ENCODE peak calls at places on chromosomes 6 and 20, in five cellular contexts. Y, W, M, E and P are unnamed samples.

GRCh38 chr6:74491844-74492374 is 713.9 kb downstream of the COL12A1 start:
- DNase-seq in Y (no peak), W (no peak), M (no peak), E (no peak), P (no peak)

GRCh38 chr6:97586344-97586743 is 303.3 kb upstream of the MMS22L start:
- DNase-seq in Y (no peak), W (no peak), M (peak), E (peak), P (peak)

GRCh38 chr6:168318579-168319278 is 848 bp downstream of the DACT2 start:
- DNase-seq in Y (no peak), W (no peak), M (no peak), E (no peak), P (no peak)

GRCh38 chr6:165844801-165845364 is 181.8 kb upstream of the PDE10A start:
- DNase-seq in Y (no peak), W (no peak), M (no peak), E (no peak), P (no peak)

GRCh38 chr20:56766528-56766927 is 137.4 kb downstream of the TFAP2C start:
- DNase-seq in Y (no peak), W (no peak), M (peak), E (no peak), P (no peak)

GRCh38 chr6:19159087-19159486 is 678.1 kb upstream of the ID4 start:
- DNase-seq in Y (no peak), W (no peak), M (peak), E (no peak), P (no peak)

GRCh38 chr6:148432405-148433195 is 90.0 kb downstream of the SASH1 start:
- DNase-seq in Y (no peak), W (no peak), M (no peak), E (peak), P (no peak)

GRCh38 chr20:44748005-44748370 is 2.3 kb downstream of the KCNK15 start:
- DNase-seq in Y (no peak), W (no peak), M (no peak), E (no peak), P (no peak)

GRCh38 chr20:9660236-9660868 is 146.0 kb downstream of the LAMP5 start:
- DNase-seq in Y (no peak), W (no peak), M (peak), E (peak), P (peak)

GRCh38 chr6:141394565-141395051 is 738.1 kb upstream of the GJE1 start:
- DNase-seq in Y (peak), W (no peak), M (no peak), E (no peak), P (no peak)

GRCh38 chr6:29861521-29862255 is 34.1 kb downstream of the HLA-G start:
- DNase-seq in Y (no peak), W (no peak), M (no peak), E (no peak), P (no peak)

GRCh38 chr6:21739241-21739640 is 145.7 kb downstream of the SOX4 start:
- DNase-seq in Y (no peak), W (no peak), M (no peak), E (no peak), P (no peak)
- H3K4me3 ChIP-seq in Y (no peak), W (no peak), M (no peak), E (no peak), P (no peak)

GRCh38 chr6:36676142-36677058 is 2.1 kb upstream of the CDKN1A start:
- DNase-seq in Y (no peak), W (no peak), M (peak), E (peak), P (peak)

GRCh38 chr6:36677059-36677749 is 1.3 kb upstream of the CDKN1A start:
- DNase-seq in Y (no peak), W (no peak), M (peak), E (peak), P (peak)

GRCh38 chr6:36677753-36678487 is 594 bp upstream of the CDKN1A start:
- DNase-seq in Y (no peak), W (no peak), M (no peak), E (peak), P (peak)

GRCh38 chr6:36679043-36679821 is 718 bp downstream of the CDKN1A start:
- DNase-seq in Y (peak), W (no peak), M (peak), E (peak), P (peak)

DNA sequence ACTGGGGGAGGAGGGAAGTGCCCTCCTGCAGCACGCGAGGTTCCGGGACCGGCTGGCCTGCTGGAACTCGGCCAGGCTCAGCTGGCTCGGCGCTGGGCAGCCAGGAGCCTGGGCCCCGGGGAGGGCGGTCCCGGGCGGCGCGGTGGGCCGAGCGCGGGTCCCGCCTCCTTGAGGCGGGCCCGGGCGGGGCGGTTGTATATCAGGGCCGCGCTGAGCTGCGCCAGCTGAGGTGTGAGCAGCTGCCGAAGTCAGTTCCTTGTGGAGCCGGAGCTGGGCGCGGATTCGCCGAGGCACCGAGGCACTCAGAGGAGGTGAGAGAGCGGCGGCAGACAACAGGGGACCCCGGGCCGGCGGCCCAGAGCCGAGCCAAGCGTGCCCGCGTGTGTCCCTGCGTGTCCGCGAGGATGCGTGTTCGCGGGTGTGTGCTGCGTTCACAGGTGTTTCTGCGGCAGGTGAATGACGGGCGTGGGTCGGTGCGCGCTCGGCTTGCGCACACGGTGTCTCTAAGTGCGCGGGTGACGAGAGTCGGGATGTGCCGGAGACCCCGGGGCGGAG is at the start of gene CDKN1A:
- DNase-seq in Y (peak), W (no peak), M (peak), E (peak), P (peak)
- TF ChIP-seq CTCF in Y (peak), W (no peak), M (no peak), E (no peak), P (no peak)

DNA sequence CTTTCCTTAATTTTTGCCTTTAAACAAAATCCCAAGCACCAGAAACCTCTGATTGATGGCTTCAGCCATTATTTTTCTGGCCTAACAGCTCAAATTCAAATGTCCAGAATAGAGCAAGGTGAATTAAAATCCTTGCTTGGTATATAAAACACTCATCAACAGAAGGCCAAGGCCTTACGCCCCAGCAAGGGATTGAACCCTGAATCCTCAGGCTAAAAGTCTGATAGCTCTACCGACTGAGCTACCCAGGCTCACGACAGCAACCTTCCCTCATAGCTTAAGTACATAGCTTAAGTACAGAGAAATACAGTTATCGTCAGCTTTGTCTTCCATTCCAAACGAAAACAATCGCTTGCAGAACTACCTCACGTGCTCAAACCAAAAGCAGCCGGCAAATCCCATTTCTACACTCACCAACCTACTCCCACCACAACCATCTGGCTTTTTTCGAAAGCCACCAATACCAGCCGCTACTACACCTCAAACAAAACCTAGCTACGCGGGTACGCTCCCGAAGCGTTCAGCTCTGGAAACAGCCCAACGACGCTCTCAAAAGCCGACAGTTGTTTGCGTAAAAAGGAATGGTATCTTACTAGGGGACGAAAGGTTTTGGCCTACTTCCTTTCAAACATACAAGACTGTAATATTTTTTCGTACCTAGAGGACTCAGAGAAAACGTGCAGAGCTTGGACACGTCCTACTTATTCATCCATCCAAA is 167.5 kb downstream of the GPX5 start:
- DNase-seq in Y (no peak), W (peak), M (peak), E (peak), P (peak)
- H3K4me3 ChIP-seq in Y (no peak), W (peak), M (no peak), E (no peak), P (no peak)

GRCh38 chr6:41700577-41701347 is 34.6 kb downstream of the TFEB start:
- DNase-seq in Y (peak), W (no peak), M (no peak), E (no peak), P (no peak)
- TF ChIP-seq CTCF in Y (no peak), W (peak), M (no peak), E (no peak), P (no peak)